ENCODE peak calls at places on chromosomes 4 and X, in nine cellular contexts. One of them, this sample, is unnamed.
A peak's percentile ranks its signal among the peaks of the same experiment; 100 is the strongest.

GRCh38 chrX:15438332-15438731 is 54.1 kb upstream of the VEGFD start:
- DNase-seq in CD8-positive, alpha-beta T cell: no peak
- DNase-seq in esophagus muscularis mucosa: no peak
- DNase-seq in NB4: no peak
- DNase-seq in kidney epithelial cell: no peak
- DNase-seq in endothelial cell of umbilical vein: no peak
- DNase-seq in AG10803: no peak
- DNase-seq in upper lobe of right lung: no peak
- DNase-seq in lower leg skin: no peak
- DNase-seq in this sample: no peak

GRCh38 chr4:22029803-22030202 is 81.2 kb upstream of the KCNIP4 start:
- DNase-seq in CD8-positive, alpha-beta T cell: no peak
- DNase-seq in esophagus muscularis mucosa: no peak
- DNase-seq in NB4: no peak
- DNase-seq in kidney epithelial cell: no peak
- DNase-seq in endothelial cell of umbilical vein: no peak
- DNase-seq in AG10803: no peak
- DNase-seq in upper lobe of right lung: no peak
- DNase-seq in lower leg skin: no peak
- DNase-seq in this sample: no peak

GRCh38 chr4:153468587-153468986 is 2.4 kb downstream of the TMEM131L start:
- DNase-seq in CD8-positive, alpha-beta T cell: peak; percentile 26
- DNase-seq in esophagus muscularis mucosa: no peak
- DNase-seq in NB4: peak; percentile 64
- DNase-seq in kidney epithelial cell: no peak
- DNase-seq in endothelial cell of umbilical vein: no peak
- DNase-seq in AG10803: no peak
- DNase-seq in upper lobe of right lung: no peak
- DNase-seq in lower leg skin: no peak
- DNase-seq in this sample: no peak

GRCh38 chr4:15956179-15956850 is 6.7 kb downstream of the FGFBP2 start:
- DNase-seq in CD8-positive, alpha-beta T cell: peak; percentile 79
- DNase-seq in esophagus muscularis mucosa: no peak
- DNase-seq in NB4: peak; percentile 88
- DNase-seq in kidney epithelial cell: no peak
- DNase-seq in endothelial cell of umbilical vein: peak; percentile 69
- DNase-seq in AG10803: peak; percentile 48
- DNase-seq in upper lobe of right lung: peak; percentile 82
- DNase-seq in lower leg skin: peak; percentile 80
- DNase-seq in this sample: peak; percentile 70

GRCh38 chr4:108350332-108350731 is 181.6 kb upstream of the LEF1 start:
- DNase-seq in CD8-positive, alpha-beta T cell: no peak
- DNase-seq in esophagus muscularis mucosa: no peak
- DNase-seq in NB4: no peak
- DNase-seq in kidney epithelial cell: no peak
- DNase-seq in endothelial cell of umbilical vein: no peak
- DNase-seq in AG10803: no peak
- DNase-seq in upper lobe of right lung: no peak
- DNase-seq in lower leg skin: no peak
- DNase-seq in this sample: no peak

GRCh38 chrX:122565952-122566351 is 618.1 kb upstream of the GRIA3 start:
- DNase-seq in CD8-positive, alpha-beta T cell: no peak
- DNase-seq in esophagus muscularis mucosa: no peak
- DNase-seq in NB4: no peak
- DNase-seq in kidney epithelial cell: peak; percentile 74
- DNase-seq in endothelial cell of umbilical vein: no peak
- DNase-seq in AG10803: peak; percentile 98
- DNase-seq in upper lobe of right lung: no peak
- DNase-seq in lower leg skin: peak; percentile 25
- DNase-seq in this sample: peak; percentile 98

GRCh38 chrX:43000121-43000520 is 222.2 kb upstream of the PPP1R2C start:
- DNase-seq in CD8-positive, alpha-beta T cell: no peak
- DNase-seq in esophagus muscularis mucosa: no peak
- DNase-seq in NB4: no peak
- DNase-seq in kidney epithelial cell: no peak
- DNase-seq in endothelial cell of umbilical vein: peak; percentile 40
- DNase-seq in AG10803: no peak
- DNase-seq in upper lobe of right lung: no peak
- DNase-seq in lower leg skin: no peak
- DNase-seq in this sample: no peak

GRCh38 chr4:25367004-25367621 is 9.9 kb upstream of the ANAPC4 start:
- DNase-seq in CD8-positive, alpha-beta T cell: no peak
- DNase-seq in esophagus muscularis mucosa: no peak
- DNase-seq in NB4: peak; percentile 72
- DNase-seq in kidney epithelial cell: no peak
- DNase-seq in endothelial cell of umbilical vein: peak; percentile 63
- DNase-seq in AG10803: peak; percentile 54
- DNase-seq in upper lobe of right lung: no peak
- DNase-seq in lower leg skin: no peak
- DNase-seq in this sample: peak; percentile 63

GRCh38 chrX:24117288-24117687 is 32.2 kb upstream of the ZFX start:
- DNase-seq in CD8-positive, alpha-beta T cell: no peak
- DNase-seq in esophagus muscularis mucosa: no peak
- DNase-seq in NB4: no peak
- DNase-seq in kidney epithelial cell: no peak
- DNase-seq in endothelial cell of umbilical vein: peak; percentile 37
- DNase-seq in AG10803: peak; percentile 74
- DNase-seq in upper lobe of right lung: no peak
- DNase-seq in lower leg skin: no peak
- DNase-seq in this sample: peak; percentile 84

GRCh38 chr4:101337688-101338087 is 9.6 kb downstream of the PPP3CA start:
- DNase-seq in CD8-positive, alpha-beta T cell: no peak
- DNase-seq in esophagus muscularis mucosa: no peak
- DNase-seq in NB4: no peak
- DNase-seq in kidney epithelial cell: no peak
- DNase-seq in endothelial cell of umbilical vein: no peak
- DNase-seq in AG10803: peak; percentile 38
- DNase-seq in upper lobe of right lung: no peak
- DNase-seq in lower leg skin: no peak
- DNase-seq in this sample: peak; percentile 77
- H3K4me3 ChIP-seq in CD8-positive, alpha-beta T cell: no peak overlapping the region
- H3K4me3 ChIP-seq in esophagus muscularis mucosa: no peak overlapping the region
- H3K4me3 ChIP-seq in NB4: no peak overlapping the region
- H3K4me3 ChIP-seq in kidney epithelial cell: no peak overlapping the region
- H3K4me3 ChIP-seq in endothelial cell of umbilical vein: no peak overlapping the region
- H3K4me3 ChIP-seq in AG10803: no peak overlapping the region
- H3K4me3 ChIP-seq in upper lobe of right lung: no peak overlapping the region
- H3K4me3 ChIP-seq in lower leg skin: no peak overlapping the region
- H3K4me3 ChIP-seq in this sample: no peak overlapping the region

DNA sequence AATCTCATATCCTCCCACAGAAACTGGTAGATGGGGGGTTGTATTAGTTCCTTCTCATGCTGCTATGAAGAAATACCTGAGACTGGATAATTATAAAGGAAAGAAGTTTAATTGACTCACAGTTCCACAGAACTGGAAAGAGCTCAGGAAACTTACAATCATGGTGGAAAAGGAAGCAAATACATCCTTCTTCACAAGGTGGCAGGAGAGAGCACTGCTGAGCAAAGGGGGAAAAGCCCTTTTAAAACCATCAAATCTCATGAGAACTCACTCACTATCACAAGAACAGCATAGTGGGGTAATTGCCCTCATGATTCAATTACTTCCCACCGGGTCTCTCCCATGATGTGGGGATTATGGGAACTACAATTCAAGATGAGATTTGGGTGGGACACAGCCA is 250.5 kb upstream of the GPRIN3 start:
- DNase-seq in CD8-positive, alpha-beta T cell: no peak
- DNase-seq in esophagus muscularis mucosa: no peak
- DNase-seq in NB4: peak; percentile 12
- DNase-seq in kidney epithelial cell: no peak
- DNase-seq in endothelial cell of umbilical vein: no peak
- DNase-seq in AG10803: no peak
- DNase-seq in upper lobe of right lung: no peak
- DNase-seq in lower leg skin: no peak
- DNase-seq in this sample: peak; percentile 30
- TF ChIP-seq CTCF in CD8-positive, alpha-beta T cell: peak; percentile 10
- TF ChIP-seq CTCF in esophagus muscularis mucosa: no peak
- TF ChIP-seq CTCF in NB4: peak; percentile 24
- TF ChIP-seq CTCF in kidney epithelial cell: peak; percentile 54
- TF ChIP-seq CTCF in endothelial cell of umbilical vein: no peak
- TF ChIP-seq CTCF in AG10803: peak; percentile 37
- TF ChIP-seq CTCF in upper lobe of right lung: no peak
- TF ChIP-seq CTCF in lower leg skin: no peak
- TF ChIP-seq CTCF in this sample: peak; percentile 51

DNA sequence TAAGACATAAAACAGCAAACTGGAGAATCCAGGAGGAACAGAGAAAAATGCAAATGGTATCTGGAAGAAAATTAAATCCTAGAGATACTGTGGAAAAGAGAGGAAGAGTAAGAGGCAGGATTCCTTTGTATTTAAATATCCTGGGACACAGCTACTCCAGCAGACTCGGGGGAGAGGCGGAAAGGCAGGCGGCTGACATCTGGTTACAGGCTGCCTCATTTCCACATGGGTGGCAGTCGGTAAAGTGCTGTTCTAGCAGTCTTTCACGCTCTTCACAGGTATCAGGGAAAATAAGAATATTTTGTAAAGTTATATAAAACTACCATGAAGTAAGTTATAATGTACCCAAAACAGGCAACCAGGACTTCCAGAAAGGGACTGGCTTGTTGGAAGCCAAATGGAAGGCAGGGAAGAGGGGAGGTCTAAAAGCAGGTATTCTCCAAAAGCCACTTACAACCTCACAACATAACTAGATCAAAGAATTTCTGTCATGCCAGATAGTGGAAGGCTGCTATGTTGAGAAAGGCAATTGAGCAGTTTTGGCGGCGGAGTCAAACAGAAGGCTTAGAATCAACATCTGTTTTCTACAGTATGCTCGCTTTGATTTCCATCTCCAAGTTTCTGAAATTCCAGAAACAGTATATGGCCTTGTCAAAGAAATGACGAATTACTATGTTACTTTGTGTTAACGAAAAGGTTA is 1.3 kb upstream of the TIGD2 start:
- DNase-seq in CD8-positive, alpha-beta T cell: no peak
- DNase-seq in esophagus muscularis mucosa: no peak
- DNase-seq in NB4: no peak
- DNase-seq in kidney epithelial cell: no peak
- DNase-seq in endothelial cell of umbilical vein: peak; percentile 13
- DNase-seq in AG10803: no peak
- DNase-seq in upper lobe of right lung: no peak
- DNase-seq in lower leg skin: no peak
- DNase-seq in this sample: no peak
- H3K4me3 ChIP-seq in CD8-positive, alpha-beta T cell: peak overlapping the region; percentile 80
- H3K4me3 ChIP-seq in esophagus muscularis mucosa: peak overlapping the region; percentile 91
- H3K4me3 ChIP-seq in NB4: no peak overlapping the region
- H3K4me3 ChIP-seq in kidney epithelial cell: peak overlapping the region; percentile 61
- H3K4me3 ChIP-seq in endothelial cell of umbilical vein: no peak overlapping the region
- H3K4me3 ChIP-seq in AG10803: no peak overlapping the region
- H3K4me3 ChIP-seq in upper lobe of right lung: peak overlapping the region; percentile 87
- H3K4me3 ChIP-seq in lower leg skin: no peak overlapping the region
- H3K4me3 ChIP-seq in this sample: no peak overlapping the region

GRCh38 chr4:44772340-44772739 is 46.0 kb upstream of the GNPDA2 start:
- DNase-seq in CD8-positive, alpha-beta T cell: no peak
- DNase-seq in esophagus muscularis mucosa: no peak
- DNase-seq in NB4: no peak
- DNase-seq in kidney epithelial cell: no peak
- DNase-seq in endothelial cell of umbilical vein: no peak
- DNase-seq in AG10803: no peak
- DNase-seq in upper lobe of right lung: no peak
- DNase-seq in lower leg skin: no peak
- DNase-seq in this sample: no peak

GRCh38 chr4:44771789-44772188 is 45.4 kb upstream of the GNPDA2 start:
- DNase-seq in CD8-positive, alpha-beta T cell: no peak
- DNase-seq in esophagus muscularis mucosa: no peak
- DNase-seq in NB4: no peak
- DNase-seq in kidney epithelial cell: no peak
- DNase-seq in endothelial cell of umbilical vein: no peak
- DNase-seq in AG10803: no peak
- DNase-seq in upper lobe of right lung: no peak
- DNase-seq in lower leg skin: no peak
- DNase-seq in this sample: no peak

DNA sequence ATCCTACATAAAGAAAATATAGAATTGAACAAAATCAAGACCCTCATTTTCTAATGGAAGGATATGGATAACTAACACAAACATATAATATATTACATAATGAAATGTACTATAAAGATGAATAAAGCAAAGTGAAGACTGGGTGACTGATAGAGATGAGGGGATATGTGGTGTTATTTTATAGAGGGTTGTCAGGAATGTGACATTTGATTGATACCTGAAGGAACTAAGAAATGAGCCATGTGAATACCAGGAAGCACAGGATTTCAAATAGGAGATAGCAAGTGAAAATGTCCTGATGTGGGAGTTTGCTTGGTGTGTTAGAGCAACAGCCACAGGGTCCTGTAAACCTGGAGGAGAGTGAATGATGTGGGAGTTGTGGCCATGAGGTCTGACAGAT is 40.1 kb upstream of the GNPDA2 start:
- DNase-seq in CD8-positive, alpha-beta T cell: no peak
- DNase-seq in esophagus muscularis mucosa: no peak
- DNase-seq in NB4: no peak
- DNase-seq in kidney epithelial cell: no peak
- DNase-seq in endothelial cell of umbilical vein: no peak
- DNase-seq in AG10803: no peak
- DNase-seq in upper lobe of right lung: no peak
- DNase-seq in lower leg skin: no peak
- DNase-seq in this sample: no peak
- TF ChIP-seq CTCF in CD8-positive, alpha-beta T cell: no peak
- TF ChIP-seq CTCF in esophagus muscularis mucosa: no peak
- TF ChIP-seq CTCF in NB4: no peak
- TF ChIP-seq CTCF in kidney epithelial cell: no peak
- TF ChIP-seq CTCF in endothelial cell of umbilical vein: no peak
- TF ChIP-seq CTCF in AG10803: no peak
- TF ChIP-seq CTCF in upper lobe of right lung: no peak
- TF ChIP-seq CTCF in lower leg skin: no peak
- TF ChIP-seq CTCF in this sample: no peak